ENCODE peak calls at places on chromosome 9, in ten cellular contexts. V is transverse colon, L is brain microvascular endothelial cell, M is psoas muscle, N is endothelial cell of umbilical vein, H is upper lobe of right lung, Z is mammary epithelial cell, T is PC-3, Y is Peyer's patch, O is spleen. A is an unnamed sample.
A peak's percentile ranks its signal among the peaks of the same experiment; 100 is the strongest.

GRCh38 chr9:36064448-36065037 is 27.8 kb downstream of the RECK start:
- DNase-seq in V (no peak), L (peak; percentile 33), M (no peak), N (peak; percentile 38), H (no peak), Z (peak; percentile 24), T (no peak), Y (no peak), O (no peak), A (no peak)

GRCh38 chr9:73023025-73023541 is 70.2 kb upstream of the ALDH1A1 start:
- DNase-seq in V (peak; percentile 67), L (no peak), M (peak; percentile 62), N (peak; percentile 80), H (no peak), Z (peak; percentile 48), T (peak; percentile 56), Y (peak; percentile 66), O (no peak), A (peak; percentile 13)

GRCh38 chr9:117528225-117528624 is 113.4 kb upstream of the ASTN2 start:
- DNase-seq in V (no peak), L (no peak), M (no peak), N (no peak), H (no peak), Z (no peak), T (no peak), Y (no peak), O (no peak), A (no peak)

GRCh38 chr9:71857159-71857558 is 53.8 kb downstream of the ABHD17B start:
- DNase-seq in V (no peak), L (no peak), M (no peak), N (no peak), H (no peak), Z (no peak), T (no peak), Y (no peak), O (no peak), A (no peak)

GRCh38 chr9:94084314-94084713 is at the start of gene PTPDC1:
- DNase-seq in V (no peak), L (peak; percentile 70), M (no peak), N (peak; percentile 8), H (no peak), Z (peak; percentile 9), T (no peak), Y (no peak), O (no peak), A (peak; percentile 15)

GRCh38 chr9:72362118-72362531 is 2.9 kb downstream of the ZFAND5 start:
- DNase-seq in V (no peak), L (no peak), M (no peak), N (peak; percentile 42), H (no peak), Z (peak; percentile 19), T (peak; percentile 30), Y (no peak), O (no peak), A (no peak)

GRCh38 chr9:115730396-115730795 is 423.2 kb upstream of the PAPPA start:
- DNase-seq in V (no peak), L (no peak), M (no peak), N (no peak), H (no peak), Z (no peak), T (no peak), Y (no peak), O (no peak), A (no peak)

GRCh38 chr9:99158629-99159028 is 53.7 kb downstream of the TGFBR1 start:
- DNase-seq in V (no peak), L (no peak), M (no peak), N (no peak), H (no peak), Z (no peak), T (no peak), Y (no peak), O (no peak), A (no peak)

GRCh38 chr9:109493648-109494047 is 4.5 kb downstream of the PTPN3 start:
- DNase-seq in V (no peak), L (no peak), M (no peak), N (no peak), H (no peak), Z (no peak), T (no peak), Y (no peak), O (no peak), A (no peak)

GRCh38 chr9:2745560-2746380 is 28.5 kb downstream of the KCNV2 start:
- DNase-seq in V (no peak), L (no peak), M (no peak), N (no peak), H (no peak), Z (no peak), T (peak; percentile 20), Y (no peak), O (no peak), A (no peak)

GRCh38 chr9:97852001-97852398 is 1.0 kb upstream of the FOXE1 start:
- DNase-seq in V (no peak), L (no peak), M (no peak), N (no peak), H (no peak), Z (no peak), T (no peak), Y (no peak), O (no peak), A (no peak)

GRCh38 chr9:4741365-4742031 is 496 bp upstream of the AK3 start:
- DNase-seq in V (peak; percentile 55), L (no peak), M (no peak), N (peak; percentile 27), H (peak; percentile 72), Z (peak; percentile 29), T (peak; percentile 18), Y (no peak), O (no peak), A (peak; percentile 9)

GRCh38 chr9:72383978-72384709 is 19.1 kb upstream of the ZFAND5 start:
- DNase-seq in V (no peak), L (peak; percentile 82), M (no peak), N (no peak), H (no peak), Z (peak; percentile 87), T (peak; percentile 26), Y (no peak), O (no peak), A (no peak)

GRCh38 chr9:124371183-124371582 is 44.1 kb downstream of the PSMB7 start:
- DNase-seq in V (no peak), L (peak; percentile 25), M (no peak), N (no peak), H (no peak), Z (peak; percentile 54), T (no peak), Y (no peak), O (no peak), A (no peak)

GRCh38 chr9:107929439-107929838 is 439.9 kb upstream of the KLF4 start:
- DNase-seq in V (peak; percentile 77), L (peak; percentile 16), M (peak; percentile 70), N (no peak), H (peak; percentile 69), Z (peak; percentile 53), T (no peak), Y (peak; percentile 63), O (no peak), A (no peak)

GRCh38 chr9:69554945-69555344 is 117.2 kb downstream of the APBA1 start:
- DNase-seq in V (no peak), L (peak; percentile 98), M (no peak), N (no peak), H (no peak), Z (peak; percentile 14), T (no peak), Y (no peak), O (no peak), A (no peak)

GRCh38 chr9:72464819-72465218 is 56.6 kb upstream of the TMC1 start:
- DNase-seq in V (no peak), L (no peak), M (no peak), N (peak; percentile 85), H (no peak), Z (no peak), T (no peak), Y (no peak), O (no peak), A (no peak)

GRCh38 chr9:69121155-69122085 is 52.7 kb upstream of the TJP2 start:
- DNase-seq in V (peak; percentile 73), L (peak; percentile 7), M (peak; percentile 70), N (peak; percentile 74), H (peak; percentile 85), Z (peak; percentile 44), T (peak; percentile 50), Y (peak; percentile 83), O (peak; percentile 85), A (peak; percentile 16)

GRCh38 chr9:94807556-94807955 is 81.1 kb downstream of the AOPEP start:
- DNase-seq in V (no peak), L (no peak), M (no peak), N (no peak), H (no peak), Z (peak; percentile 63), T (no peak), Y (no peak), O (no peak), A (no peak)

GRCh38 chr9:80954521-80954920 is 734.8 kb downstream of the TLE1 start:
- DNase-seq in V (no peak), L (peak; percentile 50), M (no peak), N (no peak), H (no peak), Z (peak; percentile 22), T (peak; percentile 1), Y (no peak), O (no peak), A (no peak)

GRCh38 chr9:108615152-108615551 is 240.6 kb downstream of the ACTL7B start:
- DNase-seq in V (no peak), L (no peak), M (no peak), N (no peak), H (no peak), Z (no peak), T (no peak), Y (no peak), O (no peak), A (no peak)

GRCh38 chr9:121367651-121368510 is 2.2 kb downstream of the STOM start:
- DNase-seq in V (no peak), L (no peak), M (no peak), N (peak; percentile 40), H (no peak), Z (no peak), T (no peak), Y (no peak), O (no peak), A (no peak)
- H3K4me3 ChIP-seq in V (peak overlapping the region; percentile 33), L (no peak overlapping the region), M (peak overlapping the region; percentile 87), N (peak overlapping the region; percentile 88), H (peak overlapping the region; percentile 87), Z (no peak overlapping the region), T (no peak overlapping the region), Y (peak overlapping the region; percentile 71), O (peak overlapping the region; percentile 81), A (peak overlapping the region; percentile 65)

GRCh38 chr9:76887003-76887821 is 18.7 kb downstream of the PRUNE2 start:
- DNase-seq in V (peak; percentile 61), L (no peak), M (no peak), N (no peak), H (no peak), Z (no peak), T (no peak), Y (peak; percentile 58), O (no peak), A (no peak)
- H3K27me3 ChIP-seq in V (no peaks in the 10 kb centered on the region), L (no peaks in the 10 kb centered on the region), M (no peaks in the 10 kb centered on the region), N (no peaks in the 10 kb centered on the region), H (peaks cover 4% of the 10 kb centered on the region), Z (no peaks in the 10 kb centered on the region), T (peaks cover 15% of the 10 kb centered on the region), Y (no peaks in the 10 kb centered on the region), O (no peaks in the 10 kb centered on the region), A (no peaks in the 10 kb centered on the region)

GRCh38 chr9:136133191-136133958 is 14.7 kb upstream of the TMEM250 start:
- DNase-seq in V (no peak), L (no peak), M (peak; percentile 57), N (no peak), H (no peak), Z (no peak), T (no peak), Y (no peak), O (no peak), A (peak; percentile 64)
- H3K4me3 ChIP-seq in V (no peak overlapping the region), L (no peak overlapping the region), M (peak overlapping the region; percentile 51), N (no peak overlapping the region), H (peak overlapping the region; percentile 35), Z (peak overlapping the region; percentile 28), T (peak overlapping the region; percentile 27), Y (peak overlapping the region; percentile 43), O (peak overlapping the region; percentile 24), A (peak overlapping the region; percentile 46)

GRCh38 chr9:134690946-134691694 is 49.5 kb downstream of the COL5A1 start:
- DNase-seq in V (no peak), L (peak; percentile 25), M (peak; percentile 56), N (no peak), H (peak; percentile 57), Z (no peak), T (no peak), Y (peak; percentile 37), O (peak; percentile 64), A (no peak)
- H3K27me3 ChIP-seq in V (no peaks in the 10 kb centered on the region), L (no peaks in the 10 kb centered on the region), M (peaks cover 29% of the 10 kb centered on the region), N (no peaks in the 10 kb centered on the region), H (no peaks in the 10 kb centered on the region), Z (no peaks in the 10 kb centered on the region), T (no peaks in the 10 kb centered on the region), Y (no peaks in the 10 kb centered on the region), O (no peaks in the 10 kb centered on the region), A (no peaks in the 10 kb centered on the region)